ENCODE peak calls at places on chromosomes 5 and 9, in six cellular contexts. One of them, this sample, is unnamed.

GRCh38 chr9:134787601-134788531 is 92.7 kb upstream of the FCN2 start:
- DNase-seq in sciatic nerve: no peak
- DNase-seq in NCI-H774: no peak
- DNase-seq in thyroid gland: no peak
- DNase-seq in kidney tubule cell: no peak
- DNase-seq in left ventricle myocardium superior: no peak
- DNase-seq in this sample: no peak

GRCh38 chr9:131668439-131669233 is 71.2 kb downstream of the RAPGEF1 start:
- DNase-seq in thyroid gland: peak
- DNase-seq in sciatic nerve: no peak
- DNase-seq in NCI-H774: no peak
- DNase-seq in kidney tubule cell: peak
- DNase-seq in left ventricle myocardium superior: peak
- DNase-seq in this sample: no peak

GRCh38 chr9:85713897-85714296 is 27.9 kb downstream of the AGTPBP1 start:
- DNase-seq in sciatic nerve: no peak
- DNase-seq in NCI-H774: no peak
- DNase-seq in kidney tubule cell: no peak
- DNase-seq in left ventricle myocardium superior: no peak
- DNase-seq in thyroid gland: no peak
- DNase-seq in this sample: no peak

GRCh38 chr9:77885104-77885672 is 146.4 kb downstream of the GNAQ start:
- DNase-seq in NCI-H774: no peak
- DNase-seq in kidney tubule cell: no peak
- DNase-seq in sciatic nerve: no peak
- DNase-seq in left ventricle myocardium superior: no peak
- DNase-seq in thyroid gland: peak
- DNase-seq in this sample: no peak

GRCh38 chr9:13769006-13769405 is 489.5 kb upstream of the MPDZ start:
- DNase-seq in left ventricle myocardium superior: no peak
- DNase-seq in sciatic nerve: no peak
- DNase-seq in kidney tubule cell: no peak
- DNase-seq in thyroid gland: no peak
- DNase-seq in NCI-H774: no peak
- DNase-seq in this sample: no peak

GRCh38 chr9:70571247-70571646 is 156.8 kb upstream of the KLF9 start:
- DNase-seq in left ventricle myocardium superior: no peak
- DNase-seq in thyroid gland: no peak
- DNase-seq in NCI-H774: no peak
- DNase-seq in sciatic nerve: no peak
- DNase-seq in kidney tubule cell: no peak
- DNase-seq in this sample: no peak

GRCh38 chr5:145792840-145793239 is 42.3 kb downstream of the PRELID2 start:
- DNase-seq in kidney tubule cell: no peak
- DNase-seq in NCI-H774: no peak
- DNase-seq in thyroid gland: no peak
- DNase-seq in left ventricle myocardium superior: no peak
- DNase-seq in sciatic nerve: no peak
- DNase-seq in this sample: no peak

GRCh38 chr5:25713259-25713658 is 1068.5 kb upstream of the CDH10 start:
- DNase-seq in left ventricle myocardium superior: no peak
- DNase-seq in kidney tubule cell: no peak
- DNase-seq in sciatic nerve: no peak
- DNase-seq in thyroid gland: no peak
- DNase-seq in NCI-H774: no peak
- DNase-seq in this sample: no peak

GRCh38 chr5:78927657-78928282 is 57.3 kb downstream of the ARSB start:
- DNase-seq in left ventricle myocardium superior: no peak
- DNase-seq in NCI-H774: no peak
- DNase-seq in kidney tubule cell: peak
- DNase-seq in thyroid gland: no peak
- DNase-seq in sciatic nerve: no peak
- DNase-seq in this sample: no peak

This sample was measured in Right ventricle myocardium inferior.